ENCODE peak calls at places on chromosomes 5 and 9, in six cellular contexts. K is neural progenitor cell, O is posterior cingulate gyrus, M is ELR, I is MM.1S, B is substantia nigra. V is an unnamed sample.

GRCh38 chr5:113336975-113337374 is 97.8 kb downstream of the TSSK1B start:
- DNase-seq in K (peak), O (peak), M (peak), I (peak), B (peak), V (peak)

GRCh38 chr5:1359713-1360112 is 14.8 kb upstream of the CLPTM1L start:
- DNase-seq in K (no peak), O (no peak), M (no peak), I (no peak), B (no peak), V (no peak)

GRCh38 chr9:137564134-137564533 is 12.5 kb downstream of the MRPL41 start:
- DNase-seq in K (no peak), O (no peak), M (no peak), I (no peak), B (no peak), V (no peak)

GRCh38 chr5:82635561-82636288 is 357.6 kb upstream of the RPS23 start:
- DNase-seq in K (no peak), O (no peak), M (peak), I (no peak), B (no peak), V (no peak)

GRCh38 chr9:91116711-91117110 is 245.0 kb downstream of the AUH start:
- DNase-seq in K (no peak), O (no peak), M (no peak), I (no peak), B (no peak), V (no peak)

GRCh38 chr5:89421035-89421434 is 538.1 kb upstream of the MEF2C start:
- DNase-seq in K (no peak), O (no peak), M (peak), I (peak), B (no peak), V (no peak)

GRCh38 chr9:21395778-21396717 is 10.8 kb upstream of the IFNA2 start:
- DNase-seq in K (peak), O (peak), M (peak), I (no peak), B (peak), V (no peak)

GRCh38 chr5:57488308-57488955 is 5.8 kb upstream of the ACTBL2 start:
- DNase-seq in K (no peak), O (no peak), M (peak), I (no peak), B (no peak), V (no peak)

GRCh38 chr5:67301285-67301904 is 104.8 kb upstream of the CD180 start:
- DNase-seq in K (no peak), O (no peak), M (peak), I (no peak), B (no peak), V (peak)

GRCh38 chr5:9545301-9545958 is 445 bp downstream of the SEMA5A start:
- DNase-seq in K (peak), O (no peak), M (peak), I (peak), B (no peak), V (no peak)

GRCh38 chr5:96384353-96384752 is 48.7 kb downstream of the PCSK1 start:
- DNase-seq in K (no peak), O (peak), M (peak), I (no peak), B (peak), V (peak)

GRCh38 chr9:103899836-103900235 is 194.3 kb upstream of the SMC2 start:
- DNase-seq in K (no peak), O (no peak), M (no peak), I (no peak), B (no peak), V (no peak)

GRCh38 chr5:14034991-14035390 is 90.5 kb upstream of the DNAH5 start:
- DNase-seq in K (no peak), O (no peak), M (no peak), I (no peak), B (no peak), V (no peak)

GRCh38 chr5:115309751-115310370 is 13.4 kb upstream of the CCDC112 start:
- DNase-seq in K (peak), O (no peak), M (peak), I (peak), B (no peak), V (peak)

GRCh38 chr5:142500506-142500905 is 175.7 kb upstream of the SPRY4 start:
- DNase-seq in K (no peak), O (no peak), M (no peak), I (no peak), B (no peak), V (no peak)

GRCh38 chr5:43548358-43548757 is 8.5 kb downstream of the PAIP1 start:
- DNase-seq in K (no peak), O (no peak), M (no peak), I (no peak), B (no peak), V (no peak)

GRCh38 chr5:180365829-180366228 is 12.7 kb upstream of the GFPT2 start:
- DNase-seq in K (no peak), O (no peak), M (no peak), I (no peak), B (no peak), V (no peak)

GRCh38 chr5:136769900-136770684 is 404.7 kb upstream of the TRPC7 start:
- DNase-seq in K (peak), O (peak), M (peak), I (peak), B (peak), V (peak)

GRCh38 chr9:14561929-14562386 is 131.3 kb downstream of the ZDHHC21 start:
- DNase-seq in K (peak), O (no peak), M (no peak), I (no peak), B (no peak), V (no peak)

GRCh38 chr9:138075496-138075895 is 197.9 kb downstream of the CACNA1B start:
- DNase-seq in K (no peak), O (no peak), M (no peak), I (no peak), B (no peak), V (no peak)

GRCh38 chr5:136308396-136308795 is 56.9 kb downstream of the TRPC7 start:
- DNase-seq in K (peak), O (no peak), M (peak), I (no peak), B (no peak), V (no peak)

GRCh38 chr9:102514541-102514940 is 480.6 kb upstream of the CYLC2 start:
- DNase-seq in K (no peak), O (no peak), M (no peak), I (no peak), B (no peak), V (no peak)

GRCh38 chr5:151208481-151208914 is 15.4 kb downstream of the CCDC69 start:
- DNase-seq in K (no peak), O (no peak), M (no peak), I (no peak), B (no peak), V (no peak)

GRCh38 chr9:27688954-27689353 is 115.7 kb upstream of the C9orf72 start:
- DNase-seq in K (no peak), O (no peak), M (no peak), I (no peak), B (no peak), V (no peak)

GRCh38 chr5:66660401-66660800 is 64.2 kb downstream of the MAST4 start:
- DNase-seq in K (no peak), O (no peak), M (no peak), I (no peak), B (no peak), V (no peak)

GRCh38 chr5:158414780-158415179 is 555.8 kb upstream of the CLINT1 start:
- DNase-seq in K (no peak), O (no peak), M (peak), I (no peak), B (no peak), V (no peak)

GRCh38 chr9:91560301-91560700 is 136.7 kb upstream of the NFIL3 start:
- DNase-seq in K (no peak), O (no peak), M (peak), I (no peak), B (no peak), V (no peak)

GRCh38 chr5:852431-853401 is 1.9 kb upstream of the ZDHHC11 start:
- DNase-seq in K (no peak), O (peak), M (no peak), I (no peak), B (no peak), V (no peak)

GRCh38 chr9:123169926-123170325 is 98.5 kb downstream of the STRBP start:
- DNase-seq in K (no peak), O (no peak), M (no peak), I (no peak), B (no peak), V (no peak)

GRCh38 chr9:27368317-27368985 is 71.5 kb upstream of the EQTN start:
- DNase-seq in K (peak), O (peak), M (no peak), I (no peak), B (peak), V (no peak)

GRCh38 chr5:142869883-142870282 is 99.7 kb downstream of the ARHGAP26 start:
- DNase-seq in K (no peak), O (no peak), M (no peak), I (no peak), B (peak), V (no peak)

GRCh38 chr9:122819326-122819725 is 9.1 kb downstream of the PDCL start:
- DNase-seq in K (no peak), O (no peak), M (peak), I (no peak), B (no peak), V (no peak)

GRCh38 chr5:35129921-35130485 is 82.3 kb upstream of the AGXT2 start:
- DNase-seq in K (no peak), O (no peak), M (peak), I (no peak), B (no peak), V (no peak)

GRCh38 chr5:68226564-68227073 is 11.1 kb downstream of the PIK3R1 start:
- DNase-seq in K (no peak), O (no peak), M (no peak), I (no peak), B (no peak), V (no peak)

GRCh38 chr9:33341182-33341581 is 50.9 kb downstream of the NFX1 start:
- DNase-seq in K (no peak), O (no peak), M (no peak), I (no peak), B (no peak), V (no peak)

GRCh38 chr5:14413331-14413750 is 168.3 kb upstream of the OTULINL start:
- DNase-seq in K (no peak), O (no peak), M (no peak), I (no peak), B (no peak), V (no peak)

GRCh38 chr9:70566066-70566465 is 151.6 kb upstream of the KLF9 start:
- DNase-seq in K (no peak), O (no peak), M (no peak), I (no peak), B (no peak), V (no peak)

GRCh38 chr5:150771034-150771795 is 7.3 kb upstream of the SMIM3 start:
- DNase-seq in K (no peak), O (no peak), M (no peak), I (no peak), B (no peak), V (no peak)

V was measured in AG09309.